ENCODE peak calls at places on chromosomes 7 and 10, in seven cellular contexts. One of them, this sample, is unnamed. For H3K9me3, the result is how much of the 10 kb centered on the place peaks cover.

GRCh38 chr10:123140164-123140982 is 4.6 kb downstream of the HMX3 start:
- DNase-seq in hepatocyte: no peak
- DNase-seq in endodermal cell: no peak
- DNase-seq in H9: no peak
- DNase-seq in right cardiac atrium: no peak
- DNase-seq in left ventricle myocardium inferior: no peak
- DNase-seq in adipocyte: no peak
- DNase-seq in this sample: peak

GRCh38 chr7:81236560-81236959 is 317.7 kb upstream of the SEMA3C start:
- DNase-seq in hepatocyte: no peak
- DNase-seq in endodermal cell: no peak
- DNase-seq in H9: no peak
- DNase-seq in right cardiac atrium: no peak
- DNase-seq in left ventricle myocardium inferior: no peak
- DNase-seq in adipocyte: no peak
- DNase-seq in this sample: no peak

GRCh38 chr10:77049146-77049545 is 588.5 kb downstream of the KCNMA1 start:
- DNase-seq in hepatocyte: no peak
- DNase-seq in endodermal cell: no peak
- DNase-seq in H9: no peak
- DNase-seq in right cardiac atrium: no peak
- DNase-seq in left ventricle myocardium inferior: no peak
- DNase-seq in adipocyte: no peak
- DNase-seq in this sample: no peak

GRCh38 chr10:99740933-99741559 is 9.0 kb downstream of the CUTC start:
- DNase-seq in hepatocyte: no peak
- DNase-seq in endodermal cell: no peak
- DNase-seq in H9: no peak
- DNase-seq in right cardiac atrium: no peak
- DNase-seq in left ventricle myocardium inferior: no peak
- DNase-seq in adipocyte: no peak
- DNase-seq in this sample: no peak

GRCh38 chr10:28806951-28807759 is 129.8 kb downstream of the BAMBI start:
- DNase-seq in hepatocyte: no peak
- DNase-seq in endodermal cell: peak
- DNase-seq in H9: no peak
- DNase-seq in right cardiac atrium: no peak
- DNase-seq in left ventricle myocardium inferior: no peak
- DNase-seq in adipocyte: no peak
- DNase-seq in this sample: no peak

GRCh38 chr10:79069325-79070090 is 742 bp downstream of the ZMIZ1 start:
- DNase-seq in hepatocyte: peak
- DNase-seq in endodermal cell: peak
- DNase-seq in H9: no peak
- DNase-seq in right cardiac atrium: peak
- DNase-seq in left ventricle myocardium inferior: peak
- DNase-seq in adipocyte: peak
- DNase-seq in this sample: peak

GRCh38 chr7:75579899-75580298 is 87.8 kb downstream of the SPDYE5 start:
- DNase-seq in hepatocyte: no peak
- DNase-seq in endodermal cell: no peak
- DNase-seq in H9: no peak
- DNase-seq in right cardiac atrium: no peak
- DNase-seq in left ventricle myocardium inferior: no peak
- DNase-seq in adipocyte: no peak
- DNase-seq in this sample: no peak

GRCh38 chr10:76052798-76053473 is 621.5 kb downstream of the LRMDA start:
- DNase-seq in hepatocyte: no peak
- DNase-seq in endodermal cell: no peak
- DNase-seq in H9: no peak
- DNase-seq in right cardiac atrium: no peak
- DNase-seq in left ventricle myocardium inferior: no peak
- DNase-seq in adipocyte: no peak
- DNase-seq in this sample: no peak

GRCh38 chr7:92567460-92567859 is 22.7 kb downstream of the FAM133B start:
- DNase-seq in hepatocyte: no peak
- DNase-seq in endodermal cell: no peak
- DNase-seq in H9: no peak
- DNase-seq in right cardiac atrium: no peak
- DNase-seq in left ventricle myocardium inferior: no peak
- DNase-seq in adipocyte: no peak
- DNase-seq in this sample: no peak

GRCh38 chr10:115696747-115697146 is 576.3 kb downstream of the GFRA1 start:
- DNase-seq in hepatocyte: no peak
- DNase-seq in endodermal cell: peak
- DNase-seq in H9: no peak
- DNase-seq in right cardiac atrium: no peak
- DNase-seq in left ventricle myocardium inferior: no peak
- DNase-seq in adipocyte: no peak
- DNase-seq in this sample: no peak

GRCh38 chr10:112613620-112614019 is 166.6 kb downstream of the VTI1A start:
- DNase-seq in hepatocyte: no peak
- DNase-seq in endodermal cell: no peak
- DNase-seq in H9: no peak
- DNase-seq in right cardiac atrium: no peak
- DNase-seq in left ventricle myocardium inferior: peak
- DNase-seq in adipocyte: no peak
- DNase-seq in this sample: no peak

GRCh38 chr10:98374176-98374969 is 40.6 kb downstream of the PYROXD2 start:
- DNase-seq in hepatocyte: no peak
- DNase-seq in endodermal cell: peak
- DNase-seq in H9: no peak
- DNase-seq in right cardiac atrium: no peak
- DNase-seq in left ventricle myocardium inferior: no peak
- DNase-seq in adipocyte: peak
- DNase-seq in this sample: no peak

GRCh38 chr7:36777062-36777461 is 52.8 kb upstream of the AOAH start:
- DNase-seq in hepatocyte: no peak
- DNase-seq in endodermal cell: no peak
- DNase-seq in H9: no peak
- DNase-seq in right cardiac atrium: no peak
- DNase-seq in left ventricle myocardium inferior: no peak
- DNase-seq in adipocyte: no peak
- DNase-seq in this sample: no peak

GRCh38 chr7:57384380-57384779 is 65.6 kb upstream of the ZNF716 start:
- DNase-seq in hepatocyte: no peak
- DNase-seq in endodermal cell: no peak
- DNase-seq in H9: no peak
- DNase-seq in right cardiac atrium: no peak
- DNase-seq in left ventricle myocardium inferior: no peak
- DNase-seq in adipocyte: no peak
- DNase-seq in this sample: no peak

GRCh38 chr7:57375783-57376182 is 74.2 kb upstream of the ZNF716 start:
- DNase-seq in hepatocyte: no peak
- DNase-seq in endodermal cell: no peak
- DNase-seq in H9: no peak
- DNase-seq in right cardiac atrium: no peak
- DNase-seq in left ventricle myocardium inferior: no peak
- DNase-seq in adipocyte: no peak
- DNase-seq in this sample: no peak

GRCh38 chr7:57385668-57386067 is 64.3 kb upstream of the ZNF716 start:
- DNase-seq in hepatocyte: no peak
- DNase-seq in endodermal cell: no peak
- DNase-seq in H9: no peak
- DNase-seq in right cardiac atrium: no peak
- DNase-seq in left ventricle myocardium inferior: no peak
- DNase-seq in adipocyte: no peak
- DNase-seq in this sample: no peak

DNA sequence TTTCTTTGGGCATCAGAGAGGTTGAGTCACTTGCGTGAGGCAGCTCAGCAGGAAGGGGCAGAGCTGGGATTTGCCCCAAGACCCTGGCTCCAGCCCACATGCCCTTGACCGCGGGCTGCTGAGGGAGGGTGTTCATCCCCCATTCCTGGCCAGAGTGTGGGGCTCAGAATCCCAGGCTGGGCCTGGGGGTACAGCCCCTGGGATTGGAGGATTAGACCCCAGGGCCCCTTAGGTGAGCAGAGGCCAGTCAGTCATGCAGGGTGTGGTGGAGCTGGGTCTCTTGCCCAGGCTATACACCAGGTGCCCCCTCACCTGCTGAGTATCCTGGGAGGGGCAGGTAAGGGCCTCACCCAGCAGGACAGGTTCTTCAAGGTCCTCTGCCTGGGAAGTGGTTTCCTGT is 68.4 kb upstream of the ZNF716 start:
- DNase-seq in hepatocyte: no peak
- DNase-seq in endodermal cell: no peak
- DNase-seq in H9: no peak
- DNase-seq in right cardiac atrium: no peak
- DNase-seq in left ventricle myocardium inferior: no peak
- DNase-seq in adipocyte: no peak
- DNase-seq in this sample: peak
- H3K9me3 ChIP-seq in hepatocyte: under half
- H3K9me3 ChIP-seq in endodermal cell: half or more
- H3K9me3 ChIP-seq in H9: half or more
- H3K9me3 ChIP-seq in right cardiac atrium: under half
- H3K9me3 ChIP-seq in left ventricle myocardium inferior: under half
- H3K9me3 ChIP-seq in adipocyte: under half
- H3K9me3 ChIP-seq in this sample: under half

DNA sequence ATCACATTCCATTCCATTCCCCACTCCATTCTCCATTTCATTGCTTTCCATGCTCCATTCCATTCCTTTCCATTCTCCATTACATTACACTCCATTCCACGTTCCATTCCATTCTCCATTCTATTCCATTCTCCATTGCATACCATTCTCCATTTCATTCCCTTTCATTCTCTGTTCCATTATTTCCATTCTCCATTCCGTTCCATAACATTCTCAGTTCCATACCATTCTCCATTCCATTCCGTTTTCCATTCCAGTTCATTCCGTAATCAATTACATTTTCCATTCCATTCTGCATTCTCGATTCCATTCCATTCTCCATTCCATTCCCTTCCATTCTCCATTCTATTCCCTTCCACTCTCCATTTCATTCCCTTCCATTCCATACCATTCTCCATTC is 86.4 kb downstream of the NSUN6 start:
- DNase-seq in hepatocyte: no peak
- DNase-seq in endodermal cell: no peak
- DNase-seq in H9: no peak
- DNase-seq in right cardiac atrium: no peak
- DNase-seq in left ventricle myocardium inferior: no peak
- DNase-seq in adipocyte: no peak
- DNase-seq in this sample: no peak
- H3K9me3 ChIP-seq in hepatocyte: under half
- H3K9me3 ChIP-seq in endodermal cell: half or more
- H3K9me3 ChIP-seq in H9: half or more
- H3K9me3 ChIP-seq in right cardiac atrium: under half
- H3K9me3 ChIP-seq in left ventricle myocardium inferior: half or more
- H3K9me3 ChIP-seq in adipocyte: under half
- H3K9me3 ChIP-seq in this sample: under half

GRCh38 chr7:157885140-157885539 is 548.3 kb downstream of the DNAJB6 start:
- DNase-seq in hepatocyte: no peak
- DNase-seq in endodermal cell: no peak
- DNase-seq in H9: no peak
- DNase-seq in right cardiac atrium: no peak
- DNase-seq in left ventricle myocardium inferior: no peak
- DNase-seq in adipocyte: no peak
- DNase-seq in this sample: no peak

GRCh38 chr7:157886261-157886660 is 549.5 kb downstream of the DNAJB6 start:
- DNase-seq in hepatocyte: no peak
- DNase-seq in endodermal cell: no peak
- DNase-seq in H9: no peak
- DNase-seq in right cardiac atrium: no peak
- DNase-seq in left ventricle myocardium inferior: no peak
- DNase-seq in adipocyte: no peak
- DNase-seq in this sample: no peak

GRCh38 chr7:157888579-157888978 is 551.8 kb downstream of the DNAJB6 start:
- DNase-seq in hepatocyte: no peak
- DNase-seq in endodermal cell: no peak
- DNase-seq in H9: no peak
- DNase-seq in right cardiac atrium: no peak
- DNase-seq in left ventricle myocardium inferior: no peak
- DNase-seq in adipocyte: no peak
- DNase-seq in this sample: no peak

GRCh38 chr7:157886711-157887110 is 549.9 kb downstream of the DNAJB6 start:
- DNase-seq in hepatocyte: no peak
- DNase-seq in endodermal cell: no peak
- DNase-seq in H9: no peak
- DNase-seq in right cardiac atrium: no peak
- DNase-seq in left ventricle myocardium inferior: no peak
- DNase-seq in adipocyte: no peak
- DNase-seq in this sample: no peak

DNA sequence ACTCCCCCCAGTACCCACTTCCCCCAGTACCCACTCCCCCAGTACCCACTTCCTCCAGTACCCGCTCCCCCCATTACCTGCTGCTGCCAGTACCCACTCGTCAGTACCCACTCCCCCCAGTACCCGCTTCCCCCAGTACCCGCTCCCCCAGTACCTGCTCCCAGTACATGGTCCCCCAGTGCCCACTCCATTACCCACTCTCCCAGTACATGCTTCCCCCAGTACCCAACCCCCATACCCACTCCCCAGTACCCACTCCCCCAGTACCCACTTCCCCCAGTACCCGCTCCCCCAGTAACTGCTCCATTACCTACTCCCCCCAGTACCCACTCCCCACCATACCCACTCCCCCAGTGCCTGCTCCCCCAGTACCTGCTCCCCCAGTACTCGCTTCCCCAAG is 550.6 kb downstream of the DNAJB6 start:
- DNase-seq in hepatocyte: no peak
- DNase-seq in endodermal cell: no peak
- DNase-seq in H9: no peak
- DNase-seq in right cardiac atrium: no peak
- DNase-seq in left ventricle myocardium inferior: no peak
- DNase-seq in adipocyte: no peak
- DNase-seq in this sample: no peak
- H3K9me3 ChIP-seq in hepatocyte: under half
- H3K9me3 ChIP-seq in endodermal cell: half or more
- H3K9me3 ChIP-seq in H9: under half
- H3K9me3 ChIP-seq in right cardiac atrium: under half
- H3K9me3 ChIP-seq in left ventricle myocardium inferior: under half
- H3K9me3 ChIP-seq in adipocyte: under half
- H3K9me3 ChIP-seq in this sample: under half

DNA sequence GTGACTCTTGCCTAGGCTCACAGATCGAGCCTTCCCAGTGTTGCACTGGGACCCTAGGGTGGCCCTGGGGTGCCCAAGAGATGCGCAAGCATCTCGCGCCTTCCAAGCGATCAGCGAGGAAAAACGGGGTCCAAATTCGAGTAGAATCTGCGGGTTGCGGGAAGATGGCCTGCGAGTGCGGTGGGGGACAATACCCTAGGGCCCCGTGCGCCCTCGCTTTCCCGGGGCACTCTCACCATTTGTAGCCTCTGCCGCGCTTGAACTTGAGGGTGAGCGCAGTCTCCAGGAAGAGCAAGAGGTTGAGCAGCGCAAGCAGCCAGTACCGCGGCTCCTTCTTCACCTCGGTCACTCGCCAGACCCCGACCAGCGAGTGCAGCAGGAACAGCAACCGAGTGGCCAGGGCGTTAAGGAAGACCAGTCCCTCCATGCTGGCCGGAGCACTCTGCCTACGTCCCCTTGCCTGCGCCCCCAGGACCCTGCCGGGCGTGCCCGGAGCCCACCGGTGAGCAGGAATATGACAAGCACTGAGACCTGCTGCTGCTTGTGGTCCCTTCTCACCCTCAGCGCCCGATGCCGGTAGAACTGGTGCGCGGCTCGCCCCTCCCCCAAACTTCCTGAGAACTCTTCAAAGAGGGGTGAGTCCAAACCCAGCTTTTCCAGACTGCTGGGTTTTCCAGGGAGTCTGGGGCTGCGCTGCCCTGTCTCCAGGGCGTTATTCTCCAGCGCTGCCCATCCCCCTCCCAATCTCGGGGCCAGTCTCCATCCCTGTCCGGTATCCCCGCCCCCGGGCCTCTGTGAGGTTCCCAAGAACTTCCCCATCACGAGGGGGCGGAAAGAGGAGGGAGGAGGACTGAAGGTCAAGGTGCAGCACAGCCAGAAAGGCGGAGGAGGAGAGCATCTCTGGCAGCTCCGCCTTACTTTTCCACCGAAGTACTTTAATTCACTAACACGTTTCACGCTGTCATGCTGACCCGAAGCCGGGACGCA is at the start of gene TMEM26:
- DNase-seq in hepatocyte: peak
- DNase-seq in endodermal cell: peak
- DNase-seq in H9: peak
- DNase-seq in right cardiac atrium: peak
- DNase-seq in left ventricle myocardium inferior: peak
- DNase-seq in adipocyte: peak
- DNase-seq in this sample: peak
- H3K9me3 ChIP-seq in hepatocyte: under half
- H3K9me3 ChIP-seq in endodermal cell: under half
- H3K9me3 ChIP-seq in H9: under half
- H3K9me3 ChIP-seq in right cardiac atrium: under half
- H3K9me3 ChIP-seq in left ventricle myocardium inferior: under half
- H3K9me3 ChIP-seq in adipocyte: under half
- H3K9me3 ChIP-seq in this sample: under half